ENCODE peak calls at places on chromosomes 16 and 17, in four cellular contexts. T is HepG2, D is HEK293T, Y is K562. I is an unnamed sample.

GRCh38 chr16:69351309-69352027 is at the start of gene TMED6:
- DNase-seq in Y (no peak), D (no peak), T (peak; percentile 92), I (no peak)

GRCh38 chr17:81566461-81567126 is 14.4 kb upstream of the FAAP100 start:
- DNase-seq in D (no peak), T (no peak), Y (no peak), I (no peak)

GRCh38 chr16:20637247-20637646 is 60.2 kb downstream of the ACSM1 start:
- DNase-seq in Y (no peak), T (no peak), D (no peak), I (no peak)

GRCh38 chr17:29574732-29575510 is 6.4 kb downstream of the TP53I13 start:
- DNase-seq in D (no peak), Y (no peak), T (peak; percentile 90), I (no peak)

GRCh38 chr16:16778322-16778721 is 399.4 kb downstream of the NPIPA7 start:
- DNase-seq in T (no peak), D (no peak), Y (no peak), I (no peak)

GRCh38 chr16:57807252-57807967 is 5.1 kb upstream of the KIFC3 start:
- DNase-seq in D (no peak), T (no peak), Y (no peak), I (no peak)

GRCh38 chr16:82980810-82981209 is 354.0 kb downstream of the CDH13 start:
- DNase-seq in D (no peak), Y (no peak), T (no peak), I (no peak)

GRCh38 chr16:49491736-49492089 is 118.1 kb downstream of the C16orf78 start:
- DNase-seq in D (peak; percentile 21), T (no peak), Y (no peak), I (peak; percentile 74)

GRCh38 chr17:82406131-82406671 is 11.9 kb upstream of the HEXD start:
- DNase-seq in T (no peak), D (no peak), Y (no peak), I (no peak)

GRCh38 chr17:14745541-14745940 is 444.7 kb downstream of the HS3ST3B1 start:
- DNase-seq in Y (no peak), D (no peak), T (no peak), I (no peak)

GRCh38 chr17:50903604-50904521 is 37.7 kb upstream of the TOB1 start:
- DNase-seq in Y (no peak), D (no peak), T (no peak), I (no peak)

GRCh38 chr17:6473128-6473767 is 29.0 kb downstream of the PIMREG start:
- DNase-seq in Y (peak; percentile 77), D (peak; percentile 87), T (peak; percentile 50), I (peak; percentile 89)

GRCh38 chr16:4767872-4768548 is 1.0 kb upstream of the ZNF500 start:
- DNase-seq in T (no peak), Y (no peak), D (no peak), I (no peak)

GRCh38 chr17:78915872-78916632 is 9.1 kb downstream of the TIMP2 start:
- DNase-seq in Y (no peak), D (no peak), T (no peak), I (no peak)

GRCh38 chr16:23535901-23536300 is 21.2 kb downstream of the EARS2 start:
- DNase-seq in T (no peak), Y (no peak), D (no peak), I (no peak)

GRCh38 chr17:37702605-37703004 is 42.3 kb downstream of the HNF1B start:
- DNase-seq in T (no peak), D (no peak), Y (no peak), I (no peak)

GRCh38 chr17:15220785-15221184 is 44.3 kb downstream of the PMP22 start:
- DNase-seq in Y (no peak), D (no peak), T (no peak), I (no peak)

GRCh38 chr17:69608808-69609494 is 194.5 kb downstream of the MAP2K6 start:
- DNase-seq in D (no peak), Y (no peak), T (no peak), I (no peak)

GRCh38 chr17:77129568-77130301 is 11.0 kb upstream of the SEC14L1 start:
- DNase-seq in D (no peak), T (no peak), Y (no peak), I (no peak)

GRCh38 chr17:6075050-6075449 is 4.9 kb downstream of the WSCD1 start:
- DNase-seq in Y (no peak), T (no peak), D (no peak), I (no peak)

GRCh38 chr16:29911676-29912010 is 11.4 kb downstream of the ASPHD1 start:
- DNase-seq in Y (no peak), D (peak; percentile 7), T (no peak), I (no peak)

GRCh38 chr17:3957735-3958134 is 6.5 kb downstream of the ATP2A3 start:
- DNase-seq in T (no peak), D (no peak), Y (no peak), I (no peak)

GRCh38 chr17:83203472-83204221 is 124.2 kb downstream of the METRNL start:
- DNase-seq in D (no peak), Y (no peak), T (no peak), I (peak; percentile 4)

GRCh38 chr16:79809376-79809775 is 208.8 kb upstream of the MAF start:
- DNase-seq in T (no peak), D (no peak), Y (no peak), I (no peak)

GRCh38 chr17:63496177-63496576 is 19.3 kb downstream of the ACE start:
- DNase-seq in T (no peak), Y (no peak), D (no peak), I (no peak)

GRCh38 chr16:17106243-17106791 is 364.4 kb downstream of the XYLT1 start:
- DNase-seq in Y (no peak), T (no peak), D (no peak), I (peak; percentile 22)

GRCh38 chr17:8807070-8807550 is 7.9 kb upstream of the MFSD6L start:
- DNase-seq in T (no peak), D (no peak), Y (peak; percentile 10), I (no peak)

GRCh38 chr17:61537264-61537771 is 53.7 kb downstream of the NACA2 start:
- DNase-seq in Y (no peak), T (no peak), D (no peak), I (no peak)

GRCh38 chr17:76683011-76683755 is 27.6 kb downstream of the MXRA7 start:
- DNase-seq in Y (peak; percentile 76), D (no peak), T (no peak), I (peak; percentile 66)

DNA sequence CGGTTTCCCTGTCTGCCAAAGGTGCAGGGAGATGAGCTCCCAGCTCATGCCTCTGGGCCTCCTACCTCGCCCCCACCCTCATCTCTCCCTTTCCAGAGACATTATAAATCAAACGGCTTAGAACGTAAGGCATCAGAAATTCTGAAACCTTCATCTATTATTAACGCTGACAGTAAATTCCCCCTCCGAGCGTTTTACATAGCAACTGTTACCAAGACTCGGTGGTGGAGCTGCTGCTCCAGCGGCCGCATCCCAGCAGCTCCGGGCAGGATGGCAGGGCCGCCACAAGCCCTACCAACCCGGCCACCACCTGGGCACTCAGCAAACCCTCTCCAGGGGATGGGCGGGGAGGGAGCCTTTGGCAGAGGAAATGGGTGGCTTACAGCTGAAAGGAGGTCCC is 76.7 kb downstream of the RAI1 start:
- DNase-seq in D (no peak), T (no peak), Y (no peak), I (no peak)
- TF ChIP-seq ELF4 in D (no peak), T (no peak), Y (no peak), I (no peak)

GRCh38 chr16:9090960-9091866 is at the start of gene HAPSTR1:
- DNase-seq in T (peak; percentile 100), Y (peak; percentile 97), D (peak; percentile 94), I (peak; percentile 99)

GRCh38 chr16:9091867-9092281 is 430 bp downstream of the HAPSTR1 start:
- DNase-seq in D (peak; percentile 22), Y (no peak), T (no peak), I (peak; percentile 31)

GRCh38 chr16:9094008-9094846 is 2.8 kb downstream of the HAPSTR1 start:
- DNase-seq in D (no peak), T (no peak), Y (no peak), I (no peak)

GRCh38 chr16:9092963-9093477 is 1.6 kb downstream of the HAPSTR1 start:
- DNase-seq in D (no peak), T (no peak), Y (no peak), I (peak; percentile 42)

GRCh38 chr16:9092282-9092962 is 978 bp downstream of the HAPSTR1 start:
- DNase-seq in Y (peak; percentile 66), T (peak; percentile 41), D (peak; percentile 15), I (peak; percentile 35)
- TF ChIP-seq ELF4 in Y (no peak), T (no peak), D (no peak), I (no peak)

GRCh38 chr16:88815901-88816589 is 4.3 kb upstream of the APRT start:
- DNase-seq in D (no peak), T (peak; percentile 35), Y (no peak), I (peak; percentile 69)
- TF ChIP-seq ELF4 in D (no peak), T (no peak), Y (no peak), I (no peak)

DNA sequence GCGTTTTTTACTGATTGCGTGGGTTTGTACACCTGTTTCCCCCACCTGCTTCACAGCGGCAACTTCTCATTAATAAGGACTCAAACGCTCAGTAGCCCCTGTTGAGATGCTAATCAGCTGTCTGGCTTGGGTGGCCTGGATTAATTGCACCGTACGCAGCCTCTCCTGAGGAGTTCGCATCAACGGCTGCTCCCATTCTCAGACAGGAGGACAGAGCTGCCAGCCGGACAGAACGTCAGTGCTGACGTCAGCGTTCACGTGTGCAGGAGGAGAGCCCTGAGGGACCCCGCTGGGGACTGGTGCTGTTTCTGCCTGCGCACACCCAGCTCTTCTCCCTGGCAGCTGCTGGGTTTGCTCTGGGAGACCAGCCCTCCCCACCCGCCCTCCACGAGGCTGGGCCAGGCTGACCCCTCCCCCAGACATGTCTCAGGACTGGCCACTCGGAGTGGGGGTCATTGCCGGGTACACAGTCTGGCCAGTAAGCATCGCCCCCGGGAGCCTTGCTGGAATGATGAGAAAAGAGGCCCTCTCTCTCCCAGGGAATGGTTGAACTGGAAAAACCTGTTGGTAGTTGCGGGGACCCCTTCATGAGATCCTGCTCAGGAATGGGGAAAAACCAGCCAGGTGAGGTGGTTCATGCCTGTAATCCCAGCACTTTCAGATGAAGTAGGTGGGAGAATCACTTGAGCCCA is 5.7 kb upstream of the BANP start:
- DNase-seq in D (no peak), Y (no peak), T (no peak), I (peak; percentile 60)
- TF ChIP-seq ELF4 in D (no peak), Y (no peak), T (no peak), I (no peak)